ENCODE peak calls at places on chromosomes 16 and 17, in ten cellular contexts. One of them, this sample, is unnamed.

GRCh38 chr16:80899804-80900592 is 95.6 kb upstream of the CDYL2 start:
- DNase-seq in dorsolateral prefrontal cortex: peak; percentile 46
- DNase-seq in transverse colon: peak; percentile 39
- DNase-seq in A549: peak; percentile 36
- DNase-seq in nephron progenitor cell: no peak
- DNase-seq in GM20000: no peak
- DNase-seq in WTC11: no peak
- DNase-seq in prostate gland: peak; percentile 92
- DNase-seq in thoracic aorta: peak; percentile 82
- DNase-seq in pancreas: peak; percentile 87
- DNase-seq in this sample: peak; percentile 83

GRCh38 chr16:17515421-17516210 is 44.9 kb upstream of the XYLT1 start:
- DNase-seq in dorsolateral prefrontal cortex: no peak
- DNase-seq in transverse colon: no peak
- DNase-seq in A549: peak; percentile 20
- DNase-seq in nephron progenitor cell: no peak
- DNase-seq in GM20000: no peak
- DNase-seq in WTC11: no peak
- DNase-seq in prostate gland: no peak
- DNase-seq in thoracic aorta: no peak
- DNase-seq in pancreas: no peak
- DNase-seq in this sample: no peak

GRCh38 chr17:44916781-44917241 is 1.5 kb upstream of the GFAP start:
- DNase-seq in dorsolateral prefrontal cortex: peak; percentile 79
- DNase-seq in transverse colon: peak; percentile 28
- DNase-seq in A549: no peak
- DNase-seq in nephron progenitor cell: no peak
- DNase-seq in GM20000: no peak
- DNase-seq in WTC11: no peak
- DNase-seq in prostate gland: peak; percentile 70
- DNase-seq in thoracic aorta: peak; percentile 19
- DNase-seq in pancreas: no peak
- DNase-seq in this sample: peak; percentile 81

GRCh38 chr16:56518435-56518834 is 1.4 kb downstream of the BBS2 start:
- DNase-seq in dorsolateral prefrontal cortex: no peak
- DNase-seq in transverse colon: no peak
- DNase-seq in A549: no peak
- DNase-seq in nephron progenitor cell: no peak
- DNase-seq in GM20000: no peak
- DNase-seq in WTC11: no peak
- DNase-seq in prostate gland: no peak
- DNase-seq in thoracic aorta: peak; percentile 16
- DNase-seq in pancreas: no peak
- DNase-seq in this sample: no peak

GRCh38 chr16:11254913-11255736 is 879 bp downstream of the SOCS1 start:
- DNase-seq in dorsolateral prefrontal cortex: no peak
- DNase-seq in transverse colon: peak; percentile 60
- DNase-seq in A549: peak; percentile 63
- DNase-seq in nephron progenitor cell: peak; percentile 56
- DNase-seq in GM20000: peak; percentile 73
- DNase-seq in WTC11: no peak
- DNase-seq in prostate gland: peak; percentile 24
- DNase-seq in thoracic aorta: no peak
- DNase-seq in pancreas: peak; percentile 71
- DNase-seq in this sample: no peak

GRCh38 chr16:29678691-29679267 is at the start of gene QPRT:
- DNase-seq in dorsolateral prefrontal cortex: peak; percentile 45
- DNase-seq in transverse colon: peak; percentile 71
- DNase-seq in A549: peak; percentile 21
- DNase-seq in nephron progenitor cell: peak; percentile 81
- DNase-seq in GM20000: peak; percentile 81
- DNase-seq in WTC11: peak; percentile 90
- DNase-seq in prostate gland: no peak
- DNase-seq in thoracic aorta: no peak
- DNase-seq in pancreas: peak; percentile 74
- DNase-seq in this sample: no peak

GRCh38 chr16:69865701-69866100 is 85.4 kb upstream of the CLEC18A start:
- DNase-seq in dorsolateral prefrontal cortex: no peak
- DNase-seq in transverse colon: no peak
- DNase-seq in A549: no peak
- DNase-seq in nephron progenitor cell: no peak
- DNase-seq in GM20000: no peak
- DNase-seq in WTC11: no peak
- DNase-seq in prostate gland: no peak
- DNase-seq in thoracic aorta: no peak
- DNase-seq in pancreas: no peak
- DNase-seq in this sample: no peak

GRCh38 chr17:60169921-60170817 is 20.4 kb downstream of the CA4 start:
- DNase-seq in dorsolateral prefrontal cortex: no peak
- DNase-seq in transverse colon: peak; percentile 86
- DNase-seq in A549: no peak
- DNase-seq in nephron progenitor cell: no peak
- DNase-seq in GM20000: no peak
- DNase-seq in WTC11: no peak
- DNase-seq in prostate gland: no peak
- DNase-seq in thoracic aorta: no peak
- DNase-seq in pancreas: no peak
- DNase-seq in this sample: peak; percentile 63

GRCh38 chr16:50600582-50601283 is 52.5 kb downstream of the NKD1 start:
- DNase-seq in dorsolateral prefrontal cortex: no peak
- DNase-seq in transverse colon: no peak
- DNase-seq in A549: no peak
- DNase-seq in nephron progenitor cell: no peak
- DNase-seq in GM20000: no peak
- DNase-seq in WTC11: no peak
- DNase-seq in prostate gland: no peak
- DNase-seq in thoracic aorta: no peak
- DNase-seq in pancreas: no peak
- DNase-seq in this sample: no peak

GRCh38 chr16:53022374-53022773 is 30.3 kb downstream of the CHD9NB start:
- DNase-seq in dorsolateral prefrontal cortex: peak; percentile 60
- DNase-seq in transverse colon: peak; percentile 33
- DNase-seq in A549: peak; percentile 55
- DNase-seq in nephron progenitor cell: peak; percentile 60
- DNase-seq in GM20000: peak; percentile 34
- DNase-seq in WTC11: peak; percentile 51
- DNase-seq in prostate gland: peak; percentile 40
- DNase-seq in thoracic aorta: no peak
- DNase-seq in pancreas: no peak
- DNase-seq in this sample: peak; percentile 65

GRCh38 chr17:43734376-43734775 is 24.2 kb downstream of the SOST start:
- DNase-seq in dorsolateral prefrontal cortex: no peak
- DNase-seq in transverse colon: no peak
- DNase-seq in A549: no peak
- DNase-seq in nephron progenitor cell: no peak
- DNase-seq in GM20000: no peak
- DNase-seq in WTC11: no peak
- DNase-seq in prostate gland: no peak
- DNase-seq in thoracic aorta: no peak
- DNase-seq in pancreas: no peak
- DNase-seq in this sample: peak; percentile 56

GRCh38 chr17:64732336-64733006 is 70.4 kb upstream of the SMURF2 start:
- DNase-seq in dorsolateral prefrontal cortex: peak; percentile 40
- DNase-seq in transverse colon: no peak
- DNase-seq in A549: peak; percentile 67
- DNase-seq in nephron progenitor cell: no peak
- DNase-seq in GM20000: no peak
- DNase-seq in WTC11: no peak
- DNase-seq in prostate gland: no peak
- DNase-seq in thoracic aorta: no peak
- DNase-seq in pancreas: no peak
- DNase-seq in this sample: peak; percentile 72

GRCh38 chr16:89278441-89279240 is 61.1 kb downstream of the ZNF778 start:
- DNase-seq in dorsolateral prefrontal cortex: no peak
- DNase-seq in transverse colon: no peak
- DNase-seq in A549: no peak
- DNase-seq in nephron progenitor cell: no peak
- DNase-seq in GM20000: no peak
- DNase-seq in WTC11: no peak
- DNase-seq in prostate gland: no peak
- DNase-seq in thoracic aorta: no peak
- DNase-seq in pancreas: no peak
- DNase-seq in this sample: no peak

GRCh38 chr17:43695968-43696865 is 34.5 kb upstream of the MEOX1 start:
- DNase-seq in dorsolateral prefrontal cortex: peak; percentile 38
- DNase-seq in transverse colon: no peak
- DNase-seq in A549: no peak
- DNase-seq in nephron progenitor cell: no peak
- DNase-seq in GM20000: no peak
- DNase-seq in WTC11: no peak
- DNase-seq in prostate gland: no peak
- DNase-seq in thoracic aorta: peak; percentile 32
- DNase-seq in pancreas: no peak
- DNase-seq in this sample: no peak

GRCh38 chr16:59385953-59386352 is 651.8 kb upstream of the GOT2 start:
- DNase-seq in dorsolateral prefrontal cortex: no peak
- DNase-seq in transverse colon: no peak
- DNase-seq in A549: no peak
- DNase-seq in nephron progenitor cell: no peak
- DNase-seq in GM20000: no peak
- DNase-seq in WTC11: no peak
- DNase-seq in prostate gland: no peak
- DNase-seq in thoracic aorta: no peak
- DNase-seq in pancreas: no peak
- DNase-seq in this sample: peak; percentile 61

GRCh38 chr17:16987830-16988601 is 16.1 kb upstream of the TNFRSF13B start:
- DNase-seq in dorsolateral prefrontal cortex: peak; percentile 69
- DNase-seq in transverse colon: peak; percentile 85
- DNase-seq in A549: peak; percentile 59
- DNase-seq in nephron progenitor cell: peak; percentile 26
- DNase-seq in GM20000: peak; percentile 89
- DNase-seq in WTC11: no peak
- DNase-seq in prostate gland: no peak
- DNase-seq in thoracic aorta: no peak
- DNase-seq in pancreas: no peak
- DNase-seq in this sample: peak; percentile 75

GRCh38 chr16:635573-636205 is 416 bp downstream of the METTL26 start:
- DNase-seq in dorsolateral prefrontal cortex: no peak
- DNase-seq in transverse colon: no peak
- DNase-seq in A549: no peak
- DNase-seq in nephron progenitor cell: no peak
- DNase-seq in GM20000: peak; percentile 39
- DNase-seq in WTC11: no peak
- DNase-seq in prostate gland: no peak
- DNase-seq in thoracic aorta: no peak
- DNase-seq in pancreas: no peak
- DNase-seq in this sample: no peak
- TF ChIP-seq CTCF in dorsolateral prefrontal cortex: no peak
- TF ChIP-seq CTCF in transverse colon: no peak
- TF ChIP-seq CTCF in A549: no peak
- TF ChIP-seq CTCF in nephron progenitor cell: no peak
- TF ChIP-seq CTCF in GM20000: no peak
- TF ChIP-seq CTCF in WTC11: no peak
- TF ChIP-seq CTCF in prostate gland: no peak
- TF ChIP-seq CTCF in thoracic aorta: no peak
- TF ChIP-seq CTCF in pancreas: no peak
- TF ChIP-seq CTCF in this sample: no peak

DNA sequence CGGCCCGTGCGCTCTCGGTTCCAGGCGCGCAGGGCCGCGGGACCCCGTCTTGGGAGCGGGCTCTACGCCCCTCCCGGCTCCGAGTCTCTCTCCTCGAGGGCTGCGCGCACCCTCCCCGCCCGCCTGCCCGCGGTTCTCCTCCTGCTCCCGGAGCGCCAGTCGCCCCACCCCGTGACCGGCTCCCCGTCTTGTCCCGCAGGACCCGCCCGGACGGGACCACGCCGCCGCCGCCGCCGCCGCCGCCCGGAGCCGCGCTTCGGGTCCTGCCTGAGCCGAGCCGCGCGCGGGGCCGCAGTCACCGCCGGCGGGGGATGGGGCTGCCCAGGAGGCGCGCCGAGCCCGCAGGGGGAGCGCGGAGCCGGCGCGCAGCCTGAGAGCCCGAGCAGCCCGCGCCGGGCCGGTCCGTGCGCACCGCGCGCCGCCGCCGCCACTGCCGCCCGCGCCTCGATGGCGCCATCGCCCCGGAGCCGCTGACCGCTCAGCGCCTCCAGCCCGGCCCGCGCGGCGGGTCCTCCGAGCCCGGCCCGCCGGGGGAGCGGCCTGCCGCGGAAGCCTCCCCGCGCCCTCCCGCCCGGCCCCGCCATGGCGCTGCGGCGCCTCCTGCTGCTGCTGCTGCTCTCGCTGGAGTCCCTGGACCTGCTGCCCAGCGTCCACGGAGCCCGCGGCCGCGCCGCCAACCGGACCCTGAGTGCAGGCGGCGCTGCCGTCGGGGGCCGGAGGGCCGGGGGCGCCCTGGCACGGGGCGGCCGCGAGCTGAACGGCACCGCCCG is at the start of gene SHISA6:
- DNase-seq in dorsolateral prefrontal cortex: no peak
- DNase-seq in transverse colon: no peak
- DNase-seq in A549: no peak
- DNase-seq in nephron progenitor cell: peak; percentile 63
- DNase-seq in GM20000: no peak
- DNase-seq in WTC11: no peak
- DNase-seq in prostate gland: peak; percentile 7
- DNase-seq in thoracic aorta: no peak
- DNase-seq in pancreas: peak; percentile 61
- DNase-seq in this sample: no peak
- TF ChIP-seq CTCF in dorsolateral prefrontal cortex: no peak
- TF ChIP-seq CTCF in transverse colon: no peak
- TF ChIP-seq CTCF in A549: no peak
- TF ChIP-seq CTCF in nephron progenitor cell: no peak
- TF ChIP-seq CTCF in GM20000: no peak
- TF ChIP-seq CTCF in WTC11: no peak
- TF ChIP-seq CTCF in prostate gland: no peak
- TF ChIP-seq CTCF in thoracic aorta: no peak
- TF ChIP-seq CTCF in pancreas: no peak
- TF ChIP-seq CTCF in this sample: no peak

GRCh38 chr16:68732068-68732680 is 4.9 kb upstream of the CDH1 start:
- DNase-seq in dorsolateral prefrontal cortex: no peak
- DNase-seq in transverse colon: peak; percentile 93
- DNase-seq in A549: peak; percentile 68
- DNase-seq in nephron progenitor cell: no peak
- DNase-seq in GM20000: no peak
- DNase-seq in WTC11: peak; percentile 58
- DNase-seq in prostate gland: peak; percentile 79
- DNase-seq in thoracic aorta: no peak
- DNase-seq in pancreas: peak; percentile 89
- DNase-seq in this sample: peak; percentile 77
- TF ChIP-seq CTCF in dorsolateral prefrontal cortex: no peak
- TF ChIP-seq CTCF in transverse colon: no peak
- TF ChIP-seq CTCF in A549: no peak
- TF ChIP-seq CTCF in nephron progenitor cell: no peak
- TF ChIP-seq CTCF in GM20000: no peak
- TF ChIP-seq CTCF in WTC11: no peak
- TF ChIP-seq CTCF in prostate gland: no peak
- TF ChIP-seq CTCF in thoracic aorta: no peak
- TF ChIP-seq CTCF in pancreas: no peak
- TF ChIP-seq CTCF in this sample: no peak

DNA sequence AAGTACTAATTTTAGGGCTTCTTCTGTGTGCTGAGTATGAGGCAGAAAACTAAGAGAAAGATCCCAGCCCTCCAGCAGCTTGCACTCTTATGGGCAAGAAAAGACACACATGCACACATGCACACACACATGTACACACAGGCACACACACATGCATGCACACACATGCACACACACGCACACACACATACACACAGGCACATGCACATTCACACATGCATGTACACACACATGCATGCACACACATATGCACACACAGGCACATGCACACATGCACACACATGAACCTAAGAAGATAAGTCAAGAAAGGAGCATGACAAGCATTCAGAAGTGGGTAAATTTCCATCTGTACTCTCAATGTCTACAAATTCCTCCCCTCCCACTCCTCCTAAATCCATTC is 130.2 kb downstream of the IRX3 start:
- DNase-seq in dorsolateral prefrontal cortex: no peak
- DNase-seq in transverse colon: no peak
- DNase-seq in A549: no peak
- DNase-seq in nephron progenitor cell: no peak
- DNase-seq in GM20000: no peak
- DNase-seq in WTC11: no peak
- DNase-seq in prostate gland: no peak
- DNase-seq in thoracic aorta: no peak
- DNase-seq in pancreas: no peak
- DNase-seq in this sample: no peak
- TF ChIP-seq CTCF in dorsolateral prefrontal cortex: no peak
- TF ChIP-seq CTCF in transverse colon: no peak
- TF ChIP-seq CTCF in A549: no peak
- TF ChIP-seq CTCF in nephron progenitor cell: no peak
- TF ChIP-seq CTCF in GM20000: no peak
- TF ChIP-seq CTCF in WTC11: no peak
- TF ChIP-seq CTCF in prostate gland: no peak
- TF ChIP-seq CTCF in thoracic aorta: no peak
- TF ChIP-seq CTCF in pancreas: no peak
- TF ChIP-seq CTCF in this sample: no peak

This sample was measured in MCF 10A.